ENCODE peak calls at places on chromosomes 6 and 20, in ten cellular contexts. One of them, this sample, is unnamed.

GRCh38 chr6:28335564-28336283 is at the start of gene ZSCAN31:
- DNase-seq in hypothalamus: peak
- DNase-seq in HTR-8/SVneo: peak
- DNase-seq in anterior cingulate cortex: peak
- DNase-seq in ovary: peak
- DNase-seq in NCI-H2227 treated with DMSO at 0.1 percent for 48 hours: peak
- DNase-seq in endothelial cell: peak
- DNase-seq in caudate nucleus: peak
- DNase-seq in mammary epithelial cell: peak
- DNase-seq in left ventricle myocardium inferior: peak
- DNase-seq in this sample: peak

GRCh38 chr6:31011153-31011552 is 879 bp downstream of the MUC22 start:
- DNase-seq in hypothalamus: no peak
- DNase-seq in HTR-8/SVneo: no peak
- DNase-seq in anterior cingulate cortex: no peak
- DNase-seq in ovary: no peak
- DNase-seq in NCI-H2227 treated with DMSO at 0.1 percent for 48 hours: no peak
- DNase-seq in endothelial cell: no peak
- DNase-seq in caudate nucleus: no peak
- DNase-seq in mammary epithelial cell: no peak
- DNase-seq in left ventricle myocardium inferior: no peak
- DNase-seq in this sample: no peak

GRCh38 chr6:11210386-11211138 is 21.9 kb downstream of the NEDD9 start:
- DNase-seq in hypothalamus: no peak
- DNase-seq in HTR-8/SVneo: no peak
- DNase-seq in anterior cingulate cortex: no peak
- DNase-seq in ovary: no peak
- DNase-seq in NCI-H2227 treated with DMSO at 0.1 percent for 48 hours: no peak
- DNase-seq in endothelial cell: no peak
- DNase-seq in caudate nucleus: no peak
- DNase-seq in mammary epithelial cell: no peak
- DNase-seq in left ventricle myocardium inferior: no peak
- DNase-seq in this sample: no peak

GRCh38 chr6:17928514-17929430 is 58.7 kb downstream of the KIF13A start:
- DNase-seq in hypothalamus: no peak
- DNase-seq in HTR-8/SVneo: no peak
- DNase-seq in anterior cingulate cortex: no peak
- DNase-seq in ovary: no peak
- DNase-seq in NCI-H2227 treated with DMSO at 0.1 percent for 48 hours: no peak
- DNase-seq in endothelial cell: no peak
- DNase-seq in caudate nucleus: no peak
- DNase-seq in mammary epithelial cell: peak
- DNase-seq in left ventricle myocardium inferior: no peak
- DNase-seq in this sample: peak

GRCh38 chr20:54514020-54514607 is 38.7 kb downstream of the DOK5 start:
- DNase-seq in hypothalamus: no peak
- DNase-seq in HTR-8/SVneo: no peak
- DNase-seq in anterior cingulate cortex: no peak
- DNase-seq in ovary: no peak
- DNase-seq in NCI-H2227 treated with DMSO at 0.1 percent for 48 hours: no peak
- DNase-seq in endothelial cell: no peak
- DNase-seq in caudate nucleus: no peak
- DNase-seq in mammary epithelial cell: no peak
- DNase-seq in left ventricle myocardium inferior: no peak
- DNase-seq in this sample: no peak

GRCh38 chr20:51126337-51126736 is 103.4 kb upstream of the KCNG1 start:
- DNase-seq in hypothalamus: no peak
- DNase-seq in HTR-8/SVneo: no peak
- DNase-seq in anterior cingulate cortex: no peak
- DNase-seq in ovary: no peak
- DNase-seq in NCI-H2227 treated with DMSO at 0.1 percent for 48 hours: no peak
- DNase-seq in endothelial cell: no peak
- DNase-seq in caudate nucleus: no peak
- DNase-seq in mammary epithelial cell: no peak
- DNase-seq in left ventricle myocardium inferior: no peak
- DNase-seq in this sample: no peak

GRCh38 chr6:134577998-134578397 is 260.1 kb upstream of the SGK1 start:
- DNase-seq in hypothalamus: no peak
- DNase-seq in HTR-8/SVneo: no peak
- DNase-seq in anterior cingulate cortex: no peak
- DNase-seq in ovary: no peak
- DNase-seq in NCI-H2227 treated with DMSO at 0.1 percent for 48 hours: peak
- DNase-seq in endothelial cell: no peak
- DNase-seq in caudate nucleus: no peak
- DNase-seq in mammary epithelial cell: peak
- DNase-seq in left ventricle myocardium inferior: no peak
- DNase-seq in this sample: peak

GRCh38 chr6:105560611-105561066 is 157.8 kb upstream of the PREP start:
- DNase-seq in hypothalamus: no peak
- DNase-seq in HTR-8/SVneo: no peak
- DNase-seq in anterior cingulate cortex: no peak
- DNase-seq in ovary: no peak
- DNase-seq in NCI-H2227 treated with DMSO at 0.1 percent for 48 hours: no peak
- DNase-seq in endothelial cell: no peak
- DNase-seq in caudate nucleus: no peak
- DNase-seq in mammary epithelial cell: peak
- DNase-seq in left ventricle myocardium inferior: no peak
- DNase-seq in this sample: peak

GRCh38 chr6:41451039-41451438 is 95.1 kb upstream of the FOXP4 start:
- DNase-seq in hypothalamus: no peak
- DNase-seq in HTR-8/SVneo: no peak
- DNase-seq in anterior cingulate cortex: no peak
- DNase-seq in ovary: no peak
- DNase-seq in NCI-H2227 treated with DMSO at 0.1 percent for 48 hours: no peak
- DNase-seq in endothelial cell: peak
- DNase-seq in caudate nucleus: no peak
- DNase-seq in mammary epithelial cell: no peak
- DNase-seq in left ventricle myocardium inferior: no peak
- DNase-seq in this sample: no peak

GRCh38 chr6:10617008-10617696 is 77.3 kb downstream of the C6orf52 start:
- DNase-seq in hypothalamus: no peak
- DNase-seq in HTR-8/SVneo: no peak
- DNase-seq in anterior cingulate cortex: no peak
- DNase-seq in ovary: no peak
- DNase-seq in NCI-H2227 treated with DMSO at 0.1 percent for 48 hours: no peak
- DNase-seq in endothelial cell: no peak
- DNase-seq in caudate nucleus: no peak
- DNase-seq in mammary epithelial cell: no peak
- DNase-seq in left ventricle myocardium inferior: no peak
- DNase-seq in this sample: no peak

GRCh38 chr6:118476554-118476953 is 71.5 kb upstream of the PLN start:
- DNase-seq in hypothalamus: no peak
- DNase-seq in HTR-8/SVneo: no peak
- DNase-seq in anterior cingulate cortex: no peak
- DNase-seq in ovary: no peak
- DNase-seq in NCI-H2227 treated with DMSO at 0.1 percent for 48 hours: no peak
- DNase-seq in endothelial cell: no peak
- DNase-seq in caudate nucleus: no peak
- DNase-seq in mammary epithelial cell: no peak
- DNase-seq in left ventricle myocardium inferior: no peak
- DNase-seq in this sample: no peak

GRCh38 chr6:107656381-107656780 is 166.5 kb downstream of the SOBP start:
- DNase-seq in hypothalamus: no peak
- DNase-seq in HTR-8/SVneo: no peak
- DNase-seq in anterior cingulate cortex: no peak
- DNase-seq in ovary: no peak
- DNase-seq in NCI-H2227 treated with DMSO at 0.1 percent for 48 hours: no peak
- DNase-seq in endothelial cell: no peak
- DNase-seq in caudate nucleus: no peak
- DNase-seq in mammary epithelial cell: no peak
- DNase-seq in left ventricle myocardium inferior: no peak
- DNase-seq in this sample: no peak

GRCh38 chr20:62350098-62350628 is 16.9 kb downstream of the LAMA5 start:
- DNase-seq in hypothalamus: no peak
- DNase-seq in HTR-8/SVneo: peak
- DNase-seq in anterior cingulate cortex: no peak
- DNase-seq in ovary: no peak
- DNase-seq in NCI-H2227 treated with DMSO at 0.1 percent for 48 hours: no peak
- DNase-seq in endothelial cell: no peak
- DNase-seq in caudate nucleus: no peak
- DNase-seq in mammary epithelial cell: peak
- DNase-seq in left ventricle myocardium inferior: no peak
- DNase-seq in this sample: peak

GRCh38 chr6:37653933-37654565 is 43.6 kb downstream of the MDGA1 start:
- DNase-seq in hypothalamus: no peak
- DNase-seq in HTR-8/SVneo: peak
- DNase-seq in anterior cingulate cortex: no peak
- DNase-seq in ovary: no peak
- DNase-seq in NCI-H2227 treated with DMSO at 0.1 percent for 48 hours: no peak
- DNase-seq in endothelial cell: peak
- DNase-seq in caudate nucleus: no peak
- DNase-seq in mammary epithelial cell: peak
- DNase-seq in left ventricle myocardium inferior: no peak
- DNase-seq in this sample: no peak

GRCh38 chr6:32835167-32835893 is 3.2 kb downstream of the TAP2 start:
- DNase-seq in hypothalamus: no peak
- DNase-seq in HTR-8/SVneo: no peak
- DNase-seq in anterior cingulate cortex: no peak
- DNase-seq in ovary: no peak
- DNase-seq in NCI-H2227 treated with DMSO at 0.1 percent for 48 hours: no peak
- DNase-seq in endothelial cell: no peak
- DNase-seq in caudate nucleus: no peak
- DNase-seq in mammary epithelial cell: no peak
- DNase-seq in left ventricle myocardium inferior: no peak
- DNase-seq in this sample: no peak

GRCh38 chr6:104837158-104837557 is 22.6 kb downstream of the HACE1 start:
- DNase-seq in hypothalamus: no peak
- DNase-seq in HTR-8/SVneo: no peak
- DNase-seq in anterior cingulate cortex: no peak
- DNase-seq in ovary: no peak
- DNase-seq in NCI-H2227 treated with DMSO at 0.1 percent for 48 hours: no peak
- DNase-seq in endothelial cell: no peak
- DNase-seq in caudate nucleus: no peak
- DNase-seq in mammary epithelial cell: no peak
- DNase-seq in left ventricle myocardium inferior: no peak
- DNase-seq in this sample: no peak

GRCh38 chr20:35821807-35822242 is 50.0 kb downstream of the PHF20 start:
- DNase-seq in hypothalamus: no peak
- DNase-seq in HTR-8/SVneo: peak
- DNase-seq in anterior cingulate cortex: no peak
- DNase-seq in ovary: no peak
- DNase-seq in NCI-H2227 treated with DMSO at 0.1 percent for 48 hours: no peak
- DNase-seq in endothelial cell: no peak
- DNase-seq in caudate nucleus: no peak
- DNase-seq in mammary epithelial cell: peak
- DNase-seq in left ventricle myocardium inferior: no peak
- DNase-seq in this sample: peak

GRCh38 chr6:74606488-74607135 is 599.2 kb downstream of the COL12A1 start:
- DNase-seq in hypothalamus: no peak
- DNase-seq in HTR-8/SVneo: peak
- DNase-seq in anterior cingulate cortex: no peak
- DNase-seq in ovary: no peak
- DNase-seq in NCI-H2227 treated with DMSO at 0.1 percent for 48 hours: no peak
- DNase-seq in endothelial cell: no peak
- DNase-seq in caudate nucleus: no peak
- DNase-seq in mammary epithelial cell: peak
- DNase-seq in left ventricle myocardium inferior: no peak
- DNase-seq in this sample: peak

GRCh38 chr20:25258828-25259227 is 10.9 kb downstream of the PYGB start:
- DNase-seq in hypothalamus: no peak
- DNase-seq in HTR-8/SVneo: no peak
- DNase-seq in anterior cingulate cortex: no peak
- DNase-seq in ovary: no peak
- DNase-seq in NCI-H2227 treated with DMSO at 0.1 percent for 48 hours: no peak
- DNase-seq in endothelial cell: no peak
- DNase-seq in caudate nucleus: no peak
- DNase-seq in mammary epithelial cell: no peak
- DNase-seq in left ventricle myocardium inferior: no peak
- DNase-seq in this sample: no peak

GRCh38 chr6:41497573-41497972 is 48.6 kb upstream of the FOXP4 start:
- DNase-seq in hypothalamus: no peak
- DNase-seq in HTR-8/SVneo: no peak
- DNase-seq in anterior cingulate cortex: no peak
- DNase-seq in ovary: no peak
- DNase-seq in NCI-H2227 treated with DMSO at 0.1 percent for 48 hours: no peak
- DNase-seq in endothelial cell: no peak
- DNase-seq in caudate nucleus: no peak
- DNase-seq in mammary epithelial cell: no peak
- DNase-seq in left ventricle myocardium inferior: no peak
- DNase-seq in this sample: no peak

GRCh38 chr6:4658486-4658885 is 117.7 kb upstream of the CDYL start:
- DNase-seq in hypothalamus: no peak
- DNase-seq in HTR-8/SVneo: no peak
- DNase-seq in anterior cingulate cortex: no peak
- DNase-seq in ovary: no peak
- DNase-seq in NCI-H2227 treated with DMSO at 0.1 percent for 48 hours: no peak
- DNase-seq in endothelial cell: no peak
- DNase-seq in caudate nucleus: no peak
- DNase-seq in mammary epithelial cell: no peak
- DNase-seq in left ventricle myocardium inferior: no peak
- DNase-seq in this sample: no peak

GRCh38 chr6:161792887-161793286 is 519.0 kb upstream of the AGPAT4 start:
- DNase-seq in hypothalamus: no peak
- DNase-seq in HTR-8/SVneo: no peak
- DNase-seq in anterior cingulate cortex: no peak
- DNase-seq in ovary: no peak
- DNase-seq in NCI-H2227 treated with DMSO at 0.1 percent for 48 hours: no peak
- DNase-seq in endothelial cell: no peak
- DNase-seq in caudate nucleus: no peak
- DNase-seq in mammary epithelial cell: no peak
- DNase-seq in left ventricle myocardium inferior: no peak
- DNase-seq in this sample: no peak

GRCh38 chr6:158660331-158660730 is 10.5 kb downstream of the SYTL3 start:
- DNase-seq in hypothalamus: no peak
- DNase-seq in HTR-8/SVneo: no peak
- DNase-seq in anterior cingulate cortex: no peak
- DNase-seq in ovary: no peak
- DNase-seq in NCI-H2227 treated with DMSO at 0.1 percent for 48 hours: no peak
- DNase-seq in endothelial cell: no peak
- DNase-seq in caudate nucleus: no peak
- DNase-seq in mammary epithelial cell: no peak
- DNase-seq in left ventricle myocardium inferior: no peak
- DNase-seq in this sample: peak

GRCh38 chr6:111660531-111660930 is 54.9 kb upstream of the TRAF3IP2 start:
- DNase-seq in hypothalamus: no peak
- DNase-seq in HTR-8/SVneo: no peak
- DNase-seq in anterior cingulate cortex: no peak
- DNase-seq in ovary: no peak
- DNase-seq in NCI-H2227 treated with DMSO at 0.1 percent for 48 hours: no peak
- DNase-seq in endothelial cell: no peak
- DNase-seq in caudate nucleus: no peak
- DNase-seq in mammary epithelial cell: no peak
- DNase-seq in left ventricle myocardium inferior: no peak
- DNase-seq in this sample: no peak

This sample was measured in bronchial epithelial cell.